ENCODE peak calls at places on chromosomes 12 and 14, in four cellular contexts. W is stimulated activated CD8-positive, alpha-beta memory T cell treated with anti-CD3 and anti-CD28 coated beads, Interleukin-12 subunit alpha, Interleukin-12 subunit beta, amount 100 ng/mL, for 4 hours; M is iPS-NIHi11; V is HFF-Myc. K is an unnamed sample.

GRCh38 chr14:61749867-61750266 is 12.4 kb upstream of the SNAPC1 start:
- DNase-seq in W (no peak), M (peak), V (no peak), K (no peak)

GRCh38 chr14:20413785-20414117 is 450 bp upstream of the TEP1 start:
- DNase-seq in W (no peak), M (no peak), V (no peak), K (no peak)

GRCh38 chr14:76133103-76133502 is 18.6 kb upstream of the GPATCH2L start:
- DNase-seq in W (no peak), M (peak), V (no peak), K (no peak)

GRCh38 chr14:104136472-104137296 is 1.7 kb upstream of the KIF26A start:
- DNase-seq in W (no peak), M (no peak), V (no peak), K (no peak)

GRCh38 chr12:89589753-89590152 is 63.9 kb upstream of the POC1B start:
- DNase-seq in W (no peak), M (no peak), V (no peak), K (no peak)

GRCh38 chr14:67487937-67488893 is at the start of gene TMEM229B:
- DNase-seq in W (peak), M (no peak), V (no peak), K (no peak)

GRCh38 chr12:122834229-122834920 is 882 bp upstream of the HIP1R start:
- DNase-seq in W (no peak), M (peak), V (no peak), K (no peak)

GRCh38 chr14:54681819-54682261 is 114.9 kb downstream of the SAMD4A start:
- DNase-seq in W (no peak), M (no peak), V (peak), K (no peak)

GRCh38 chr14:68675233-68675577 is 117.7 kb downstream of the ZFP36L1 start:
- DNase-seq in W (no peak), M (no peak), V (no peak), K (peak)

GRCh38 chr12:116604883-116605641 is 45.9 kb downstream of the MAP1LC3B2 start:
- DNase-seq in W (no peak), M (no peak), V (no peak), K (no peak)